ENCODE peak calls at places on chromosomes 5 and 9, in ten cellular contexts. One of them, this sample, is unnamed.

GRCh38 chr9:85524531-85524930 is 217.2 kb downstream of the AGTPBP1 start:
- DNase-seq in hippocampal formation: peak; percentile 77
- DNase-seq in astrocyte of the cerebellum: no peak
- DNase-seq in activated naive CD8-positive, alpha-beta T cell treated with anti-CD3 and anti-CD28 coated beads, Interleukin-2, amount 50 U/mL, for 16 hours: no peak
- DNase-seq in neuronal stem cell: no peak
- DNase-seq in NT2/D1: no peak
- DNase-seq in activated naive CD4-positive, alpha-beta T cell treated with anti-CD3 and anti-CD28 coated beads, Interleukin-2, amount 10 ng/mL, durations not matched to agents 7 days and 5 days: no peak
- DNase-seq in midbrain: peak; percentile 58
- DNase-seq in amygdala: peak; percentile 26
- DNase-seq in RPMI7951: no peak
- DNase-seq in this sample: no peak

GRCh38 chr9:14014744-14015143 is 299.2 kb downstream of the NFIB start:
- DNase-seq in hippocampal formation: no peak
- DNase-seq in neuronal stem cell: no peak
- DNase-seq in activated naive CD4-positive, alpha-beta T cell treated with anti-CD3 and anti-CD28 coated beads, Interleukin-2, amount 10 ng/mL, durations not matched to agents 7 days and 5 days: no peak
- DNase-seq in astrocyte of the cerebellum: no peak
- DNase-seq in RPMI7951: no peak
- DNase-seq in activated naive CD8-positive, alpha-beta T cell treated with anti-CD3 and anti-CD28 coated beads, Interleukin-2, amount 50 U/mL, for 16 hours: no peak
- DNase-seq in midbrain: no peak
- DNase-seq in NT2/D1: no peak
- DNase-seq in amygdala: no peak
- DNase-seq in this sample: no peak

GRCh38 chr9:99019523-99020331 is 76.0 kb downstream of the COL15A1 start:
- DNase-seq in neuronal stem cell: no peak
- DNase-seq in amygdala: no peak
- DNase-seq in NT2/D1: no peak
- DNase-seq in midbrain: no peak
- DNase-seq in astrocyte of the cerebellum: peak; percentile 94
- DNase-seq in RPMI7951: peak; percentile 87
- DNase-seq in hippocampal formation: no peak
- DNase-seq in activated naive CD8-positive, alpha-beta T cell treated with anti-CD3 and anti-CD28 coated beads, Interleukin-2, amount 50 U/mL, for 16 hours: no peak
- DNase-seq in activated naive CD4-positive, alpha-beta T cell treated with anti-CD3 and anti-CD28 coated beads, Interleukin-2, amount 10 ng/mL, durations not matched to agents 7 days and 5 days: no peak
- DNase-seq in this sample: peak; percentile 23

GRCh38 chr5:138602371-138603000 is 27.3 kb upstream of the HSPA9 start:
- DNase-seq in neuronal stem cell: no peak
- DNase-seq in midbrain: no peak
- DNase-seq in astrocyte of the cerebellum: no peak
- DNase-seq in amygdala: no peak
- DNase-seq in hippocampal formation: no peak
- DNase-seq in NT2/D1: no peak
- DNase-seq in activated naive CD8-positive, alpha-beta T cell treated with anti-CD3 and anti-CD28 coated beads, Interleukin-2, amount 50 U/mL, for 16 hours: no peak
- DNase-seq in RPMI7951: no peak
- DNase-seq in activated naive CD4-positive, alpha-beta T cell treated with anti-CD3 and anti-CD28 coated beads, Interleukin-2, amount 10 ng/mL, durations not matched to agents 7 days and 5 days: no peak
- DNase-seq in this sample: no peak

GRCh38 chr5:89535421-89535820 is 652.4 kb upstream of the MEF2C start:
- DNase-seq in midbrain: no peak
- DNase-seq in activated naive CD8-positive, alpha-beta T cell treated with anti-CD3 and anti-CD28 coated beads, Interleukin-2, amount 50 U/mL, for 16 hours: no peak
- DNase-seq in RPMI7951: no peak
- DNase-seq in astrocyte of the cerebellum: no peak
- DNase-seq in activated naive CD4-positive, alpha-beta T cell treated with anti-CD3 and anti-CD28 coated beads, Interleukin-2, amount 10 ng/mL, durations not matched to agents 7 days and 5 days: no peak
- DNase-seq in hippocampal formation: no peak
- DNase-seq in amygdala: no peak
- DNase-seq in NT2/D1: no peak
- DNase-seq in neuronal stem cell: no peak
- DNase-seq in this sample: no peak

GRCh38 chr5:27928060-27928459 is 889.7 kb upstream of the CDH9 start:
- DNase-seq in neuronal stem cell: no peak
- DNase-seq in midbrain: no peak
- DNase-seq in hippocampal formation: no peak
- DNase-seq in activated naive CD8-positive, alpha-beta T cell treated with anti-CD3 and anti-CD28 coated beads, Interleukin-2, amount 50 U/mL, for 16 hours: no peak
- DNase-seq in RPMI7951: no peak
- DNase-seq in activated naive CD4-positive, alpha-beta T cell treated with anti-CD3 and anti-CD28 coated beads, Interleukin-2, amount 10 ng/mL, durations not matched to agents 7 days and 5 days: no peak
- DNase-seq in amygdala: no peak
- DNase-seq in astrocyte of the cerebellum: no peak
- DNase-seq in NT2/D1: no peak
- DNase-seq in this sample: no peak

GRCh38 chr5:134252671-134253070 is 26.8 kb upstream of the PPP2CA start:
- DNase-seq in NT2/D1: no peak
- DNase-seq in activated naive CD4-positive, alpha-beta T cell treated with anti-CD3 and anti-CD28 coated beads, Interleukin-2, amount 10 ng/mL, durations not matched to agents 7 days and 5 days: no peak
- DNase-seq in RPMI7951: peak; percentile 73
- DNase-seq in neuronal stem cell: no peak
- DNase-seq in midbrain: no peak
- DNase-seq in astrocyte of the cerebellum: no peak
- DNase-seq in activated naive CD8-positive, alpha-beta T cell treated with anti-CD3 and anti-CD28 coated beads, Interleukin-2, amount 50 U/mL, for 16 hours: no peak
- DNase-seq in hippocampal formation: no peak
- DNase-seq in amygdala: no peak
- DNase-seq in this sample: no peak

GRCh38 chr5:36442796-36443195 is 141.1 kb upstream of the RANBP3L start:
- DNase-seq in NT2/D1: no peak
- DNase-seq in amygdala: no peak
- DNase-seq in neuronal stem cell: no peak
- DNase-seq in activated naive CD8-positive, alpha-beta T cell treated with anti-CD3 and anti-CD28 coated beads, Interleukin-2, amount 50 U/mL, for 16 hours: no peak
- DNase-seq in activated naive CD4-positive, alpha-beta T cell treated with anti-CD3 and anti-CD28 coated beads, Interleukin-2, amount 10 ng/mL, durations not matched to agents 7 days and 5 days: no peak
- DNase-seq in astrocyte of the cerebellum: no peak
- DNase-seq in RPMI7951: peak; percentile 62
- DNase-seq in hippocampal formation: no peak
- DNase-seq in midbrain: no peak
- DNase-seq in this sample: no peak

GRCh38 chr5:114362197-114362976 is 517 bp downstream of the KCNN2 start:
- DNase-seq in hippocampal formation: no peak
- DNase-seq in activated naive CD8-positive, alpha-beta T cell treated with anti-CD3 and anti-CD28 coated beads, Interleukin-2, amount 50 U/mL, for 16 hours: no peak
- DNase-seq in amygdala: no peak
- DNase-seq in NT2/D1: no peak
- DNase-seq in neuronal stem cell: peak; percentile 75
- DNase-seq in activated naive CD4-positive, alpha-beta T cell treated with anti-CD3 and anti-CD28 coated beads, Interleukin-2, amount 10 ng/mL, durations not matched to agents 7 days and 5 days: no peak
- DNase-seq in astrocyte of the cerebellum: no peak
- DNase-seq in RPMI7951: no peak
- DNase-seq in midbrain: no peak
- DNase-seq in this sample: no peak

GRCh38 chr5:145531038-145531734 is 304.0 kb downstream of the PRELID2 start:
- DNase-seq in activated naive CD4-positive, alpha-beta T cell treated with anti-CD3 and anti-CD28 coated beads, Interleukin-2, amount 10 ng/mL, durations not matched to agents 7 days and 5 days: no peak
- DNase-seq in astrocyte of the cerebellum: peak; percentile 67
- DNase-seq in NT2/D1: no peak
- DNase-seq in midbrain: no peak
- DNase-seq in RPMI7951: peak; percentile 48
- DNase-seq in hippocampal formation: no peak
- DNase-seq in neuronal stem cell: no peak
- DNase-seq in amygdala: no peak
- DNase-seq in activated naive CD8-positive, alpha-beta T cell treated with anti-CD3 and anti-CD28 coated beads, Interleukin-2, amount 50 U/mL, for 16 hours: no peak
- DNase-seq in this sample: no peak

GRCh38 chr5:2130361-2130760 is 247.6 kb upstream of the IRX4 start:
- DNase-seq in RPMI7951: no peak
- DNase-seq in activated naive CD4-positive, alpha-beta T cell treated with anti-CD3 and anti-CD28 coated beads, Interleukin-2, amount 10 ng/mL, durations not matched to agents 7 days and 5 days: no peak
- DNase-seq in midbrain: no peak
- DNase-seq in activated naive CD8-positive, alpha-beta T cell treated with anti-CD3 and anti-CD28 coated beads, Interleukin-2, amount 50 U/mL, for 16 hours: no peak
- DNase-seq in amygdala: no peak
- DNase-seq in neuronal stem cell: no peak
- DNase-seq in NT2/D1: no peak
- DNase-seq in hippocampal formation: no peak
- DNase-seq in astrocyte of the cerebellum: no peak
- DNase-seq in this sample: peak; percentile 36

GRCh38 chr5:56851258-56851941 is 36.1 kb downstream of the MAP3K1 start:
- DNase-seq in activated naive CD4-positive, alpha-beta T cell treated with anti-CD3 and anti-CD28 coated beads, Interleukin-2, amount 10 ng/mL, durations not matched to agents 7 days and 5 days: no peak
- DNase-seq in amygdala: no peak
- DNase-seq in neuronal stem cell: no peak
- DNase-seq in RPMI7951: no peak
- DNase-seq in activated naive CD8-positive, alpha-beta T cell treated with anti-CD3 and anti-CD28 coated beads, Interleukin-2, amount 50 U/mL, for 16 hours: no peak
- DNase-seq in hippocampal formation: no peak
- DNase-seq in NT2/D1: no peak
- DNase-seq in astrocyte of the cerebellum: peak; percentile 15
- DNase-seq in midbrain: no peak
- DNase-seq in this sample: no peak

GRCh38 chr9:114304416-114305188 is 18.3 kb upstream of the ORM1 start:
- DNase-seq in hippocampal formation: no peak
- DNase-seq in activated naive CD8-positive, alpha-beta T cell treated with anti-CD3 and anti-CD28 coated beads, Interleukin-2, amount 50 U/mL, for 16 hours: no peak
- DNase-seq in neuronal stem cell: no peak
- DNase-seq in RPMI7951: no peak
- DNase-seq in amygdala: no peak
- DNase-seq in astrocyte of the cerebellum: no peak
- DNase-seq in midbrain: no peak
- DNase-seq in NT2/D1: no peak
- DNase-seq in activated naive CD4-positive, alpha-beta T cell treated with anti-CD3 and anti-CD28 coated beads, Interleukin-2, amount 10 ng/mL, durations not matched to agents 7 days and 5 days: no peak
- DNase-seq in this sample: peak; percentile 39

GRCh38 chr5:115568668-115569067 is 24.1 kb upstream of the FEM1C start:
- DNase-seq in NT2/D1: no peak
- DNase-seq in neuronal stem cell: no peak
- DNase-seq in hippocampal formation: no peak
- DNase-seq in midbrain: no peak
- DNase-seq in astrocyte of the cerebellum: no peak
- DNase-seq in activated naive CD4-positive, alpha-beta T cell treated with anti-CD3 and anti-CD28 coated beads, Interleukin-2, amount 10 ng/mL, durations not matched to agents 7 days and 5 days: no peak
- DNase-seq in RPMI7951: no peak
- DNase-seq in activated naive CD8-positive, alpha-beta T cell treated with anti-CD3 and anti-CD28 coated beads, Interleukin-2, amount 50 U/mL, for 16 hours: no peak
- DNase-seq in amygdala: no peak
- DNase-seq in this sample: no peak

GRCh38 chr5:138033275-138033808 is 463 bp upstream of the FAM13B start:
- DNase-seq in midbrain: peak; percentile 30
- DNase-seq in hippocampal formation: no peak
- DNase-seq in RPMI7951: no peak
- DNase-seq in activated naive CD8-positive, alpha-beta T cell treated with anti-CD3 and anti-CD28 coated beads, Interleukin-2, amount 50 U/mL, for 16 hours: no peak
- DNase-seq in NT2/D1: no peak
- DNase-seq in astrocyte of the cerebellum: no peak
- DNase-seq in activated naive CD4-positive, alpha-beta T cell treated with anti-CD3 and anti-CD28 coated beads, Interleukin-2, amount 10 ng/mL, durations not matched to agents 7 days and 5 days: no peak
- DNase-seq in neuronal stem cell: no peak
- DNase-seq in amygdala: no peak
- DNase-seq in this sample: no peak

GRCh38 chr9:18569941-18570630 is 96.1 kb downstream of the ADAMTSL1 start:
- DNase-seq in astrocyte of the cerebellum: no peak
- DNase-seq in amygdala: no peak
- DNase-seq in neuronal stem cell: no peak
- DNase-seq in activated naive CD8-positive, alpha-beta T cell treated with anti-CD3 and anti-CD28 coated beads, Interleukin-2, amount 50 U/mL, for 16 hours: no peak
- DNase-seq in midbrain: no peak
- DNase-seq in activated naive CD4-positive, alpha-beta T cell treated with anti-CD3 and anti-CD28 coated beads, Interleukin-2, amount 10 ng/mL, durations not matched to agents 7 days and 5 days: no peak
- DNase-seq in hippocampal formation: no peak
- DNase-seq in NT2/D1: no peak
- DNase-seq in RPMI7951: no peak
- DNase-seq in this sample: no peak

GRCh38 chr9:134177624-134178393 is 13.4 kb upstream of the RNU6ATAC start:
- DNase-seq in NT2/D1: no peak
- DNase-seq in midbrain: no peak
- DNase-seq in astrocyte of the cerebellum: no peak
- DNase-seq in hippocampal formation: no peak
- DNase-seq in neuronal stem cell: no peak
- DNase-seq in activated naive CD8-positive, alpha-beta T cell treated with anti-CD3 and anti-CD28 coated beads, Interleukin-2, amount 50 U/mL, for 16 hours: no peak
- DNase-seq in RPMI7951: no peak
- DNase-seq in amygdala: no peak
- DNase-seq in activated naive CD4-positive, alpha-beta T cell treated with anti-CD3 and anti-CD28 coated beads, Interleukin-2, amount 10 ng/mL, durations not matched to agents 7 days and 5 days: no peak
- DNase-seq in this sample: no peak

GRCh38 chr5:980941-981340 is 27.7 kb upstream of the NKD2 start:
- DNase-seq in amygdala: no peak
- DNase-seq in astrocyte of the cerebellum: peak; percentile 31
- DNase-seq in hippocampal formation: no peak
- DNase-seq in activated naive CD4-positive, alpha-beta T cell treated with anti-CD3 and anti-CD28 coated beads, Interleukin-2, amount 10 ng/mL, durations not matched to agents 7 days and 5 days: no peak
- DNase-seq in midbrain: no peak
- DNase-seq in activated naive CD8-positive, alpha-beta T cell treated with anti-CD3 and anti-CD28 coated beads, Interleukin-2, amount 50 U/mL, for 16 hours: no peak
- DNase-seq in NT2/D1: no peak
- DNase-seq in neuronal stem cell: no peak
- DNase-seq in RPMI7951: peak; percentile 90
- DNase-seq in this sample: peak; percentile 47

GRCh38 chr5:43256261-43256966 is 56.8 kb downstream of the HMGCS1 start:
- DNase-seq in hippocampal formation: no peak
- DNase-seq in NT2/D1: no peak
- DNase-seq in amygdala: no peak
- DNase-seq in astrocyte of the cerebellum: no peak
- DNase-seq in RPMI7951: no peak
- DNase-seq in midbrain: no peak
- DNase-seq in neuronal stem cell: no peak
- DNase-seq in activated naive CD4-positive, alpha-beta T cell treated with anti-CD3 and anti-CD28 coated beads, Interleukin-2, amount 10 ng/mL, durations not matched to agents 7 days and 5 days: no peak
- DNase-seq in activated naive CD8-positive, alpha-beta T cell treated with anti-CD3 and anti-CD28 coated beads, Interleukin-2, amount 50 U/mL, for 16 hours: no peak
- DNase-seq in this sample: no peak

GRCh38 chr5:96876292-96876850 is at the start of gene ERAP2:
- DNase-seq in amygdala: no peak
- DNase-seq in midbrain: peak; percentile 57
- DNase-seq in neuronal stem cell: no peak
- DNase-seq in NT2/D1: no peak
- DNase-seq in astrocyte of the cerebellum: peak; percentile 12
- DNase-seq in RPMI7951: peak; percentile 50
- DNase-seq in activated naive CD4-positive, alpha-beta T cell treated with anti-CD3 and anti-CD28 coated beads, Interleukin-2, amount 10 ng/mL, durations not matched to agents 7 days and 5 days: no peak
- DNase-seq in activated naive CD8-positive, alpha-beta T cell treated with anti-CD3 and anti-CD28 coated beads, Interleukin-2, amount 50 U/mL, for 16 hours: no peak
- DNase-seq in hippocampal formation: peak; percentile 60
- DNase-seq in this sample: no peak

GRCh38 chr9:89497978-89498844 is at the start of gene SEMA4D:
- DNase-seq in hippocampal formation: peak; percentile 86
- DNase-seq in activated naive CD8-positive, alpha-beta T cell treated with anti-CD3 and anti-CD28 coated beads, Interleukin-2, amount 50 U/mL, for 16 hours: no peak
- DNase-seq in amygdala: peak; percentile 30
- DNase-seq in RPMI7951: no peak
- DNase-seq in activated naive CD4-positive, alpha-beta T cell treated with anti-CD3 and anti-CD28 coated beads, Interleukin-2, amount 10 ng/mL, durations not matched to agents 7 days and 5 days: peak; percentile 75
- DNase-seq in NT2/D1: peak; percentile 57
- DNase-seq in neuronal stem cell: peak; percentile 54
- DNase-seq in astrocyte of the cerebellum: no peak
- DNase-seq in midbrain: peak; percentile 78
- DNase-seq in this sample: peak; percentile 76

GRCh38 chr5:1446602-1447343 is 1.5 kb upstream of the SLC6A3 start:
- DNase-seq in activated naive CD4-positive, alpha-beta T cell treated with anti-CD3 and anti-CD28 coated beads, Interleukin-2, amount 10 ng/mL, durations not matched to agents 7 days and 5 days: no peak
- DNase-seq in amygdala: no peak
- DNase-seq in NT2/D1: no peak
- DNase-seq in astrocyte of the cerebellum: no peak
- DNase-seq in neuronal stem cell: no peak
- DNase-seq in RPMI7951: no peak
- DNase-seq in hippocampal formation: no peak
- DNase-seq in activated naive CD8-positive, alpha-beta T cell treated with anti-CD3 and anti-CD28 coated beads, Interleukin-2, amount 50 U/mL, for 16 hours: no peak
- DNase-seq in midbrain: no peak
- DNase-seq in this sample: peak; percentile 48

GRCh38 chr9:131406567-131407436 is 12.9 kb downstream of the PRRC2B start:
- DNase-seq in hippocampal formation: no peak
- DNase-seq in activated naive CD4-positive, alpha-beta T cell treated with anti-CD3 and anti-CD28 coated beads, Interleukin-2, amount 10 ng/mL, durations not matched to agents 7 days and 5 days: no peak
- DNase-seq in amygdala: no peak
- DNase-seq in activated naive CD8-positive, alpha-beta T cell treated with anti-CD3 and anti-CD28 coated beads, Interleukin-2, amount 50 U/mL, for 16 hours: no peak
- DNase-seq in neuronal stem cell: no peak
- DNase-seq in RPMI7951: peak; percentile 27
- DNase-seq in midbrain: no peak
- DNase-seq in astrocyte of the cerebellum: no peak
- DNase-seq in NT2/D1: no peak
- DNase-seq in this sample: no peak

GRCh38 chr9:123637940-123638634 is 282.1 kb downstream of the CRB2 start:
- DNase-seq in activated naive CD4-positive, alpha-beta T cell treated with anti-CD3 and anti-CD28 coated beads, Interleukin-2, amount 10 ng/mL, durations not matched to agents 7 days and 5 days: peak; percentile 67
- DNase-seq in hippocampal formation: no peak
- DNase-seq in activated naive CD8-positive, alpha-beta T cell treated with anti-CD3 and anti-CD28 coated beads, Interleukin-2, amount 50 U/mL, for 16 hours: no peak
- DNase-seq in midbrain: no peak
- DNase-seq in RPMI7951: peak; percentile 11
- DNase-seq in NT2/D1: no peak
- DNase-seq in astrocyte of the cerebellum: peak; percentile 6
- DNase-seq in neuronal stem cell: no peak
- DNase-seq in amygdala: no peak
- DNase-seq in this sample: no peak

This sample was measured in ecto neural progenitor cell.